ENCODE peak calls at places on chromosome 14, in four cellular contexts. Q, I, U and O are unnamed samples.

GRCh38 chr14:104885031-104885972 is 20.2 kb downstream of the CEP170B start:
- DNase-seq in Q (no peak), I (no peak), U (no peak), O (no peak)

GRCh38 chr14:22994762-22995275 is 12.5 kb upstream of the AJUBA start:
- DNase-seq in Q (no peak), I (peak; percentile 62), U (peak; percentile 82), O (peak; percentile 52)

GRCh38 chr14:24613241-24613640 is 3.8 kb upstream of the GZMH start:
- DNase-seq in Q (no peak), I (no peak), U (no peak), O (no peak)

GRCh38 chr14:78921856-78922255 is 751.7 kb downstream of the NRXN3 start:
- DNase-seq in Q (no peak), I (peak; percentile 52), U (peak; percentile 82), O (no peak)

GRCh38 chr14:96588410-96589249 is 86.4 kb downstream of the PAPOLA start:
- DNase-seq in Q (no peak), I (no peak), U (no peak), O (peak; percentile 24)

GRCh38 chr14:50058112-50058511 is 58.3 kb downstream of the VCPKMT start:
- DNase-seq in Q (no peak), I (no peak), U (no peak), O (no peak)

GRCh38 chr14:21039585-21040369 is 2.4 kb upstream of the RNASE7 start:
- DNase-seq in Q (peak; percentile 44), I (peak; percentile 76), U (peak; percentile 86), O (peak; percentile 61)

GRCh38 chr14:105137481-105138020 is 31.0 kb downstream of the JAG2 start:
- DNase-seq in Q (no peak), I (no peak), U (no peak), O (peak; percentile 43)

GRCh38 chr14:20247651-20248246 is 8.7 kb downstream of the OR11H4 start:
- DNase-seq in Q (no peak), I (no peak), U (peak; percentile 48), O (no peak)

GRCh38 chr14:47269788-47270492 is 405.5 kb downstream of the MDGA2 start:
- DNase-seq in Q (no peak), I (peak; percentile 70), U (no peak), O (no peak)

GRCh38 chr14:74891870-74892269 is 10.2 kb downstream of the DLST start:
- DNase-seq in Q (no peak), I (no peak), U (no peak), O (no peak)

GRCh38 chr14:53999061-53999488 is 42.5 kb upstream of the BMP4 start:
- DNase-seq in Q (no peak), I (peak; percentile 74), U (no peak), O (no peak)

GRCh38 chr14:74660167-74660566 is 48.1 kb upstream of the LTBP2 start:
- DNase-seq in Q (no peak), I (no peak), U (no peak), O (no peak)

GRCh38 chr14:102094101-102094500 is 7.3 kb upstream of the HSP90AA1 start:
- DNase-seq in Q (no peak), I (no peak), U (no peak), O (no peak)
- H2BK15ac ChIP-seq in Q (no peak overlapping the region), I (no peak overlapping the region), U (no peak overlapping the region), O (no peak overlapping the region)

GRCh38 chr14:63933701-63934100 is 80.9 kb downstream of the SYNE2 start:
- DNase-seq in Q (peak; percentile 33), I (no peak), U (no peak), O (no peak)

GRCh38 chr14:63938198-63939005 is 85.6 kb downstream of the SYNE2 start:
- DNase-seq in Q (no peak), I (peak; percentile 42), U (no peak), O (no peak)

GRCh38 chr14:63928744-63929174 is 76.0 kb downstream of the SYNE2 start:
- DNase-seq in Q (no peak), I (no peak), U (peak; percentile 49), O (no peak)

GRCh38 chr14:63939006-63939270 is 86.1 kb downstream of the SYNE2 start:
- DNase-seq in Q (no peak), I (no peak), U (no peak), O (no peak)

GRCh38 chr14:63933110-63933509 is 80.3 kb downstream of the SYNE2 start:
- DNase-seq in Q (no peak), I (no peak), U (no peak), O (no peak)
- H3K4me2 ChIP-seq in Q (no peak overlapping the region), I (no peak overlapping the region), U (no peak overlapping the region), O (no peak overlapping the region)

GRCh38 chr14:29350496-29350895 is 577.2 kb downstream of the PRKD1 start:
- DNase-seq in Q (no peak), I (no peak), U (no peak), O (no peak)
- H2BK15ac ChIP-seq in Q (no peak overlapping the region), I (no peak overlapping the region), U (no peak overlapping the region), O (no peak overlapping the region)

GRCh38 chr14:62031504-62031903 is 269.3 kb downstream of the SNAPC1 start:
- DNase-seq in Q (no peak), I (no peak), U (no peak), O (no peak)
- H3K4me2 ChIP-seq in Q (no peak overlapping the region), I (no peak overlapping the region), U (no peak overlapping the region), O (no peak overlapping the region)

GRCh38 chr14:77203611-77204456 is 22.2 kb downstream of the TMEM63C start:
- DNase-seq in Q (no peak), I (no peak), U (peak; percentile 15), O (no peak)

GRCh38 chr14:77204457-77204796 is 22.8 kb downstream of the TMEM63C start:
- DNase-seq in Q (no peak), I (no peak), U (no peak), O (no peak)

GRCh38 chr14:77205566-77205965 is 24.0 kb downstream of the TMEM63C start:
- DNase-seq in Q (no peak), I (no peak), U (no peak), O (no peak)

GRCh38 chr14:77206261-77206824 is 24.7 kb downstream of the TMEM63C start:
- DNase-seq in Q (no peak), I (no peak), U (no peak), O (no peak)

GRCh38 chr14:77204907-77205306 is 23.3 kb downstream of the TMEM63C start:
- DNase-seq in Q (no peak), I (no peak), U (no peak), O (no peak)
- H2BK15ac ChIP-seq in Q (no peak overlapping the region), I (no peak overlapping the region), U (no peak overlapping the region), O (no peak overlapping the region)

GRCh38 chr14:37056473-37056872 is 115.9 kb downstream of the SLC25A21 start:
- DNase-seq in Q (no peak), I (peak; percentile 38), U (peak; percentile 62), O (no peak)
- H3K4me2 ChIP-seq in Q (no peak overlapping the region), I (no peak overlapping the region), U (no peak overlapping the region), O (no peak overlapping the region)